ENCODE peak calls at places on chromosome X, in four cellular contexts. A is AG09319, H is EL, Y is fibroblast of lung. R is an unnamed sample.
A peak's percentile ranks its signal among the peaks of the same experiment; 100 is the strongest.

GRCh38 chrX:149527705-149528104 is 13.1 kb upstream of the EOLA1 start:
- DNase-seq in A (no peak), H (peak; percentile 15), Y (no peak), R (peak; percentile 38)

GRCh38 chrX:68199062-68199848 is 234.0 kb downstream of the OPHN1 start:
- DNase-seq in A (no peak), H (no peak), Y (no peak), R (no peak)

GRCh38 chrX:20217906-20218305 is 48.8 kb downstream of the RPS6KA3 start:
- DNase-seq in A (no peak), H (no peak), Y (no peak), R (no peak)

GRCh38 chrX:15930585-15930984 is 76.0 kb upstream of the AP1S2 start:
- DNase-seq in A (peak; percentile 16), H (peak; percentile 33), Y (peak; percentile 48), R (peak; percentile 27)

GRCh38 chrX:375181-376036 is 11.3 kb downstream of the PPP2R3B start:
- DNase-seq in A (no peak), H (no peak), Y (no peak), R (no peak)

GRCh38 chrX:118974908-118975671 is 672 bp downstream of the LONRF3 start:
- DNase-seq in A (no peak), H (peak; percentile 10), Y (peak; percentile 10), R (peak; percentile 74)

GRCh38 chrX:130086414-130087207 is 23.7 kb downstream of the ELF4 start:
- DNase-seq in A (no peak), H (no peak), Y (no peak), R (peak; percentile 96)

GRCh38 chrX:45007598-45007997 is 134.6 kb downstream of the KDM6A start:
- DNase-seq in A (no peak), H (no peak), Y (no peak), R (no peak)

GRCh38 chrX:151042852-151043251 is 59.7 kb downstream of the HMGB3 start:
- DNase-seq in A (no peak), H (no peak), Y (no peak), R (peak; percentile 31)

GRCh38 chrX:108582151-108582550 is 142.5 kb downstream of the COL4A5 start:
- DNase-seq in A (no peak), H (no peak), Y (no peak), R (no peak)

GRCh38 chrX:46279925-46280313 is 265.3 kb downstream of the ZNF674 start:
- DNase-seq in A (no peak), H (peak; percentile 45), Y (peak; percentile 63), R (peak; percentile 34)

GRCh38 chrX:71978164-71978563 is 67.5 kb downstream of the NHSL2 start:
- DNase-seq in A (no peak), H (no peak), Y (no peak), R (no peak)

GRCh38 chrX:74804574-74804973 is 120.7 kb downstream of the NEXMIF start:
- DNase-seq in A (no peak), H (no peak), Y (no peak), R (no peak)

GRCh38 chrX:153812220-153812619 is 17.8 kb downstream of the SSR4 start:
- DNase-seq in A (no peak), H (no peak), Y (no peak), R (no peak)

GRCh38 chrX:112654871-112655270 is 24.9 kb downstream of the LHFPL1 start:
- DNase-seq in A (no peak), H (no peak), Y (peak; percentile 77), R (no peak)

GRCh38 chrX:48897157-48897620 is 379 bp downstream of the TIMM17B start:
- DNase-seq in A (no peak), H (peak; percentile 73), Y (peak; percentile 72), R (peak; percentile 87)

GRCh38 chrX:38192007-38192625 is 28.6 kb downstream of the SRPX start:
- DNase-seq in A (no peak), H (no peak), Y (peak; percentile 22), R (peak; percentile 34)

GRCh38 chrX:106613277-106613676 is 1.5 kb downstream of the RADX start:
- DNase-seq in A (no peak), H (no peak), Y (no peak), R (no peak)

GRCh38 chrX:154313147-154313546 is 17.6 kb downstream of the TKTL1 start:
- DNase-seq in A (no peak), H (no peak), Y (no peak), R (no peak)

GRCh38 chrX:98194036-98194435 is 1310.3 kb downstream of the RPA4 start:
- DNase-seq in A (no peak), H (no peak), Y (no peak), R (peak; percentile 11)

GRCh38 chrX:42107495-42108139 is 184.3 kb upstream of the CASK start:
- DNase-seq in A (no peak), H (no peak), Y (no peak), R (no peak)

GRCh38 chrX:122188751-122189150 is 995.3 kb upstream of the GRIA3 start:
- DNase-seq in A (no peak), H (peak; percentile 45), Y (peak; percentile 55), R (no peak)

GRCh38 chrX:78643874-78644273 is 15.3 kb downstream of the RTL3 start:
- DNase-seq in A (no peak), H (no peak), Y (no peak), R (no peak)

GRCh38 chrX:11341274-11342256 is 48.4 kb downstream of the AMELX start:
- DNase-seq in A (peak; percentile 31), H (peak; percentile 78), Y (peak; percentile 83), R (peak; percentile 81)

GRCh38 chrX:9438950-9439494 is 25.8 kb upstream of the TBL1X start:
- DNase-seq in A (no peak), H (peak; percentile 2), Y (peak; percentile 13), R (no peak)

GRCh38 chrX:118665204-118665603 is 62.2 kb upstream of the IL13RA1 start:
- DNase-seq in A (no peak), H (no peak), Y (no peak), R (no peak)

GRCh38 chrX:100368167-100368566 is 41.9 kb downstream of the PCDH19 start:
- DNase-seq in A (no peak), H (no peak), Y (no peak), R (peak; percentile 25)

GRCh38 chrX:32530802-32531403 is 680.4 kb downstream of the DMD start:
- DNase-seq in A (peak; percentile 5), H (peak; percentile 4), Y (peak; percentile 14), R (peak; percentile 49)

GRCh38 chrX:43655961-43656494 is at the start of gene MAOA:
- DNase-seq in A (no peak), H (peak; percentile 2), Y (no peak), R (no peak)

GRCh38 chrX:124406294-124407013 is 60.1 kb downstream of the SH2D1A start:
- DNase-seq in A (peak; percentile 29), H (peak; percentile 69), Y (peak; percentile 62), R (peak; percentile 71)

R was measured in NB4.